ENCODE peak calls at places on chromosomes 4 and X, in eight cellular contexts. S is ACHN; A is stimulated activated CD8-positive, alpha-beta memory T cell treated with anti-CD3 and anti-CD28 coated beads, Interleukin-7, amount 100 ng/mL, for 4 hours; P is cardiac fibroblast; U is H4; O is stimulated activated CD4-positive, alpha-beta T cell treated with anti-CD3 and anti-CD28 coated beads, Interleukin-1b, Interleukin-23, amount 100 ng/mL, for 1 hour; N is M059J; B is NCI-H187. Z is an unnamed sample.

GRCh38 chrX:15854080-15854655 is 445 bp downstream of the AP1S2 start:
- DNase-seq in A (peak), N (peak), U (peak), S (peak), O (no peak), P (no peak), B (no peak), Z (peak)

GRCh38 chr4:143406523-143406922 is 69.8 kb downstream of the GAB1 start:
- DNase-seq in N (peak), U (peak), A (no peak), O (no peak), P (peak), S (peak), B (no peak), Z (peak)

GRCh38 chrX:123731258-123731986 is 1.4 kb downstream of the THOC2 start:
- DNase-seq in B (no peak), U (no peak), O (no peak), A (no peak), N (peak), S (peak), P (peak), Z (no peak)

GRCh38 chrX:77009691-77010090 is 437.5 kb upstream of the FGF16 start:
- DNase-seq in B (no peak), A (no peak), O (no peak), S (peak), N (peak), U (no peak), P (no peak), Z (no peak)

GRCh38 chr4:59240030-59240429 is 1960.1 kb upstream of the ADGRL3 start:
- DNase-seq in B (no peak), P (no peak), O (no peak), S (no peak), U (no peak), A (no peak), N (no peak), Z (no peak)

GRCh38 chr4:76974150-76974549 is 24.6 kb downstream of the SEPTIN11 start:
- DNase-seq in U (no peak), O (no peak), B (no peak), P (no peak), S (no peak), A (no peak), N (peak), Z (no peak)

GRCh38 chr4:186617921-186618320 is 62.6 kb upstream of the MTNR1A start:
- DNase-seq in N (no peak), P (no peak), A (no peak), B (no peak), S (no peak), O (no peak), U (no peak), Z (no peak)

GRCh38 chr4:3862640-3863420 is 96.6 kb downstream of the ADRA2C start:
- DNase-seq in P (no peak), S (no peak), B (no peak), N (no peak), A (no peak), U (no peak), O (no peak), Z (no peak)

GRCh38 chr4:75633846-75634245 is 3.5 kb upstream of the CDKL2 start:
- DNase-seq in P (peak), U (peak), B (no peak), O (no peak), N (peak), S (no peak), A (no peak), Z (no peak)

GRCh38 chr4:188053302-188053701 is 56.1 kb downstream of the TRIML2 start:
- DNase-seq in N (no peak), U (no peak), S (no peak), P (no peak), A (no peak), B (no peak), O (no peak), Z (no peak)

GRCh38 chr4:183347586-183347985 is 25.4 kb upstream of the CLDN24 start:
- DNase-seq in S (no peak), O (no peak), B (no peak), A (no peak), P (peak), N (peak), U (no peak), Z (no peak)

Z was measured in esophagus squamous epithelium.